ENCODE peak calls at places on chromosomes 4 and X, in five cellular contexts. One of them, this sample, is unnamed.

GRCh38 chrX:85698921-85699320 is 319.5 kb upstream of the POF1B start:
- DNase-seq in GM23338: peak
- DNase-seq in HCT116: no peak
- DNase-seq in MM.1S: no peak
- DNase-seq in SK-N-SH: no peak
- DNase-seq in this sample: no peak

GRCh38 chrX:44503550-44503949 is 39.1 kb downstream of the FUNDC1 start:
- DNase-seq in GM23338: no peak
- DNase-seq in HCT116: no peak
- DNase-seq in MM.1S: no peak
- DNase-seq in SK-N-SH: no peak
- DNase-seq in this sample: peak

GRCh38 chrX:154712781-154713391 is 38.0 kb downstream of the GAB3 start:
- DNase-seq in GM23338: no peak
- DNase-seq in HCT116: no peak
- DNase-seq in MM.1S: peak
- DNase-seq in SK-N-SH: no peak
- DNase-seq in this sample: no peak

GRCh38 chrX:17860811-17861495 is at the start of gene RAI2:
- DNase-seq in GM23338: peak
- DNase-seq in HCT116: no peak
- DNase-seq in MM.1S: no peak
- DNase-seq in SK-N-SH: peak
- DNase-seq in this sample: no peak

GRCh38 chr4:5795580-5795979 is 84.6 kb downstream of the EVC start:
- DNase-seq in GM23338: no peak
- DNase-seq in HCT116: no peak
- DNase-seq in MM.1S: no peak
- DNase-seq in SK-N-SH: no peak
- DNase-seq in this sample: no peak

GRCh38 chr4:7201351-7202305 is 9.3 kb downstream of the SORCS2 start:
- DNase-seq in GM23338: no peak
- DNase-seq in HCT116: no peak
- DNase-seq in MM.1S: no peak
- DNase-seq in SK-N-SH: no peak
- DNase-seq in this sample: no peak

GRCh38 chr4:52643846-52644245 is 15.3 kb downstream of the USP46 start:
- DNase-seq in GM23338: no peak
- DNase-seq in HCT116: peak
- DNase-seq in MM.1S: no peak
- DNase-seq in SK-N-SH: peak
- DNase-seq in this sample: no peak

GRCh38 chrX:78958419-78959116 is 13.4 kb downstream of the P2RY10 start:
- DNase-seq in GM23338: no peak
- DNase-seq in HCT116: no peak
- DNase-seq in MM.1S: no peak
- DNase-seq in SK-N-SH: no peak
- DNase-seq in this sample: no peak

GRCh38 chr4:76956961-76957738 is 7.6 kb downstream of the SEPTIN11 start:
- DNase-seq in GM23338: no peak
- DNase-seq in HCT116: no peak
- DNase-seq in MM.1S: no peak
- DNase-seq in SK-N-SH: no peak
- DNase-seq in this sample: no peak

GRCh38 chr4:6779667-6780565 is 2.6 kb upstream of the KIAA0232 start:
- DNase-seq in GM23338: peak
- DNase-seq in HCT116: no peak
- DNase-seq in MM.1S: no peak
- DNase-seq in SK-N-SH: no peak
- DNase-seq in this sample: no peak

GRCh38 chrX:1153940-1154339 is 58.5 kb downstream of the CRLF2 start:
- DNase-seq in GM23338: no peak
- DNase-seq in HCT116: no peak
- DNase-seq in MM.1S: no peak
- DNase-seq in SK-N-SH: no peak
- DNase-seq in this sample: no peak

GRCh38 chr4:1351854-1352633 is 5.0 kb downstream of the UVSSA start:
- DNase-seq in GM23338: peak
- DNase-seq in HCT116: peak
- DNase-seq in MM.1S: peak
- DNase-seq in SK-N-SH: peak
- DNase-seq in this sample: peak

GRCh38 chrX:774536-774935 is 143.9 kb downstream of the SHOX start:
- DNase-seq in GM23338: no peak
- DNase-seq in HCT116: no peak
- DNase-seq in MM.1S: no peak
- DNase-seq in SK-N-SH: no peak
- DNase-seq in this sample: no peak

GRCh38 chr4:8819019-8819418 is 52.6 kb downstream of the HMX1 start:
- DNase-seq in GM23338: no peak
- DNase-seq in HCT116: no peak
- DNase-seq in MM.1S: no peak
- DNase-seq in SK-N-SH: no peak
- DNase-seq in this sample: no peak

GRCh38 chrX:71367396-71367795 is 1.2 kb downstream of the TAF1 start:
- DNase-seq in GM23338: no peak
- DNase-seq in HCT116: no peak
- DNase-seq in MM.1S: no peak
- DNase-seq in SK-N-SH: no peak
- DNase-seq in this sample: no peak

GRCh38 chr4:88949605-88950004 is 107.4 kb downstream of the FAM13A start:
- DNase-seq in GM23338: no peak
- DNase-seq in HCT116: no peak
- DNase-seq in MM.1S: no peak
- DNase-seq in SK-N-SH: no peak
- DNase-seq in this sample: no peak

GRCh38 chr4:158824425-158825274 is 55.8 kb downstream of the FNIP2 start:
- DNase-seq in GM23338: no peak
- DNase-seq in HCT116: no peak
- DNase-seq in MM.1S: no peak
- DNase-seq in SK-N-SH: peak
- DNase-seq in this sample: no peak

DNA sequence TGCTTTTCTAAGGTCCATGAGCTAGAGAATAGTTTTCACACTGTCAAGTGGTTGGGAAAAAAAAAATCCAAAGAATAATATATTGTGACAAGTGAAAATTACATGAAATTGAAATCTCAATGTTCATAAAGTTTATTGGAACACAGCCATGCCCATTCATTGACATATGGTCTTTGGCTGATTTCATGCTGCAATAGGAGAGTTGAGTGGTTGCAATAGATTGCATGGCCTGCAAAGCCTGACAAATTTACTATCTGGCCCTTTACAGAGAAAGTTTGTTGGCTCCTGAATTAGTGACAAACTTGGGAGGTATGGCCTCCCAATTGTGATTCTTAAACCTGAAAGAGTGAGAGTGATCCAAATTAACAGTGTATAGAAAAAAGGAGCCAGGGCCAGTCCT is 115.5 kb upstream of the FAM9C start:
- DNase-seq in GM23338: no peak
- DNase-seq in HCT116: no peak
- DNase-seq in MM.1S: no peak
- DNase-seq in SK-N-SH: no peak
- DNase-seq in this sample: no peak
- H3K27ac ChIP-seq in GM23338: no peak
- H3K27ac ChIP-seq in HCT116: no peak
- H3K27ac ChIP-seq in MM.1S: no peak
- H3K27ac ChIP-seq in SK-N-SH: peak
- H3K27ac ChIP-seq in this sample: no peak

DNA sequence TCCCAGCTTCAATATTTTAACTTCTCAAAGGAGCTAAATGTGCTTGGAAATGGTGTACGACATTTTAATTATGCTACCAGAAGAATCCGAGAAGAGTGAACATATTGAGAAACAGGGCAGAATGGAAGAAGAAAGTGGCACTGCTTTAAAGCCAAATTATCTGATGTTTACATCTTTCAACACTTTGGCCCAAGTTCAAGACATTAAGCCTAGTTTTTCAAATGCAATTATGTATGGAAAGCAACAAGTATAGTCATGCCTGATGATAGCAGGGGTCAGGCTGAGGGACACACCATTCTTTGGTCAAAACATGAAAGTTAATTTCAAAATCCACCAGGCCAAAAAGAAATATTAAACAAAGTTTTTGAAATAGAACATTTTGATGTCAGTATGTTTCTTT is 577.8 kb upstream of the ZFP42 start:
- DNase-seq in GM23338: no peak
- DNase-seq in HCT116: no peak
- DNase-seq in MM.1S: no peak
- DNase-seq in SK-N-SH: no peak
- DNase-seq in this sample: no peak
- TF ChIP-seq CTCF in GM23338: no peak
- TF ChIP-seq CTCF in HCT116: no peak
- TF ChIP-seq CTCF in MM.1S: no peak
- TF ChIP-seq CTCF in SK-N-SH: no peak
- TF ChIP-seq CTCF in this sample: no peak

GRCh38 chr4:2357821-2358745 is 60.4 kb downstream of the ZFYVE28 start:
- DNase-seq in GM23338: no peak
- DNase-seq in HCT116: no peak
- DNase-seq in MM.1S: no peak
- DNase-seq in SK-N-SH: peak
- DNase-seq in this sample: no peak

GRCh38 chr4:2354760-2355159 is 63.7 kb downstream of the ZFYVE28 start:
- DNase-seq in GM23338: no peak
- DNase-seq in HCT116: no peak
- DNase-seq in MM.1S: no peak
- DNase-seq in SK-N-SH: peak
- DNase-seq in this sample: no peak

GRCh38 chr4:2354127-2354526 is 64.3 kb downstream of the ZFYVE28 start:
- DNase-seq in GM23338: peak
- DNase-seq in HCT116: no peak
- DNase-seq in MM.1S: no peak
- DNase-seq in SK-N-SH: peak
- DNase-seq in this sample: peak

GRCh38 chr4:2353222-2354107 is 65.0 kb downstream of the ZFYVE28 start:
- DNase-seq in GM23338: no peak
- DNase-seq in HCT116: no peak
- DNase-seq in MM.1S: no peak
- DNase-seq in SK-N-SH: peak
- DNase-seq in this sample: no peak

DNA sequence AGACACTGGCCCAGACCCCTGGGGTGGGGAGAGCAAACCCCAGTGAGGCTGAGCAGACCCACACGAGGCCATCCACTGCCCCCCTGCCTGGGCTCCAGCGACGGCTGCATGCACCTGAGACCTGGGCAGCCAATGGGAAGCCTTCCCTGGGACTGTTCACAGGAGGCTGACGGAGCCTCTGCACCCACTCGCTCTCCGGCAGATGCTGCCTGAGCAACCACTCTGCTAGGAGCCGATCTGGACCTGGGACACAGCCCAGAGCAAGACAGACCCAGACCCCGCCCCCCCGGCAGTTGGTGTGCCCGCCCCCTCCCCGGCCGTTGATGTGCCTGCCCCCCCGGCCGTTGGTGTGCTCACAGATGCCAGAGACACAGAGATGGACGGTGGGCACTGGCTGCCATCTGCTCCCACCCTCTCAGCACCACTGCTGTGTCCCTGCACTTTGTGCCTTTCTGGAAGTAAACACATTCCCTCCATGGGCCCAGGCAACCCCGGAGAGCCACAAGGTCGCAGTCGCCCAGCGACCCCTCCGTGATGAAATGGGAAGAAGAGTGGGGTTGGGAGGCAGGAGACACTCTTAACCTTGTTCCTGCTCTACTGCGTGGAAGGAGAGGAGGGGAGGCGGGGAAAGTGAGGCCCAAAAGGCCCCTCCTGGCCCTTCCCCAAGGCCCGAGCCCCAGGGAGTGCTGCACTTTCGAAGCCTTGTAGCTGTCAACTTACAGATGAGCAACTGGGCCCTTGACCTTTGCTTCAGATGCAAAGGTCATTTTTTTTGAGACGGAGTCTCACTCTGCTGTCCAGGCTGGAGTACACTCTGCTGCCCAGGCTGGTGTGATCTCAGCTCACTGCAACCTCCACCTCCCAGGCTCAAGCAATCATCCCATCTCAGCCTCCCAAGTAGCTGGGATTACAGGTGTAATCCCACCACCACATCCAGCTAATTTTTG is 62.0 kb downstream of the ZFYVE28 start:
- DNase-seq in GM23338: no peak
- DNase-seq in HCT116: no peak
- DNase-seq in MM.1S: no peak
- DNase-seq in SK-N-SH: peak
- DNase-seq in this sample: no peak
- TF ChIP-seq EZH2phosphoT487 in GM23338: no peak
- TF ChIP-seq EZH2phosphoT487 in HCT116: no peak
- TF ChIP-seq EZH2phosphoT487 in MM.1S: no peak
- TF ChIP-seq EZH2phosphoT487 in SK-N-SH: no peak
- TF ChIP-seq EZH2phosphoT487 in this sample: no peak

GRCh38 chrX:16664059-16664458 is 14.1 kb downstream of the S100G start:
- DNase-seq in GM23338: no peak
- DNase-seq in HCT116: no peak
- DNase-seq in MM.1S: no peak
- DNase-seq in SK-N-SH: no peak
- DNase-seq in this sample: no peak
- H3K27ac ChIP-seq in GM23338: no peak
- H3K27ac ChIP-seq in HCT116: no peak
- H3K27ac ChIP-seq in MM.1S: no peak
- H3K27ac ChIP-seq in SK-N-SH: peak
- H3K27ac ChIP-seq in this sample: no peak

This sample was measured in OCI-LY7.